ENCODE peak calls at places on chromosomes 6 and 20, in four cellular contexts. I is SK-N-SH; N is stimulated activated CD4-positive, alpha-beta T cell treated with anti-CD3 and anti-CD28 coated beads, Interleukin-1b, Interleukin-23, amount 100 ng/mL, for 24 hours; T is heart right ventricle. Z is an unnamed sample.

GRCh38 chr20:46333136-46333991 is 25.1 kb upstream of the CDH22 start:
- DNase-seq in T (peak), I (peak), N (no peak), Z (no peak)

GRCh38 chr20:1391640-1392442 is 1.0 kb downstream of the FKBP1A start:
- DNase-seq in T (no peak), N (no peak), I (peak), Z (peak)

GRCh38 chr6:166770216-166771116 is 143.4 kb upstream of the RPS6KA2 start:
- DNase-seq in T (no peak), N (no peak), I (peak), Z (peak)

GRCh38 chr6:102619585-102619984 is 1226.1 kb downstream of the GRIK2 start:
- DNase-seq in I (peak), T (no peak), N (no peak), Z (no peak)

GRCh38 chr6:53065266-53066058 is at the start of gene FBXO9:
- DNase-seq in I (peak), T (peak), N (peak), Z (peak)

GRCh38 chr6:17431581-17431980 is 38.2 kb downstream of the CAP2 start:
- DNase-seq in N (no peak), T (no peak), I (no peak), Z (no peak)

GRCh38 chr20:1663917-1664316 is 6.3 kb upstream of the SIRPG start:
- DNase-seq in T (no peak), N (no peak), I (no peak), Z (no peak)

GRCh38 chr6:111113731-111114438 is 26.6 kb downstream of the SLC16A10 start:
- DNase-seq in N (peak), I (peak), T (peak), Z (no peak)

GRCh38 chr6:51019785-51020184 is 201.1 kb downstream of the TFAP2B start:
- DNase-seq in T (no peak), N (no peak), I (no peak), Z (no peak)

GRCh38 chr6:158629376-158630221 is 14.9 kb downstream of the DYNLT1 start:
- DNase-seq in N (no peak), I (no peak), T (no peak), Z (no peak)

GRCh38 chr20:61414455-61414991 is 162.5 kb downstream of the CDH4 start:
- DNase-seq in T (no peak), N (no peak), I (peak), Z (no peak)

GRCh38 chr6:154510144-154510905 is at the start of gene CNKSR3:
- DNase-seq in N (peak), I (peak), T (peak), Z (peak)

GRCh38 chr6:160667854-160668481 is 3.9 kb upstream of the LPA start:
- DNase-seq in T (no peak), I (peak), N (peak), Z (no peak)

GRCh38 chr20:62311832-62312661 is 9.2 kb downstream of the ADRM1 start:
- DNase-seq in T (no peak), I (no peak), N (no peak), Z (no peak)

GRCh38 chr6:25193147-25193864 is 85.9 kb upstream of the CARMIL1 start:
- DNase-seq in T (no peak), N (no peak), I (no peak), Z (peak)

GRCh38 chr6:1461207-1461606 is 71.8 kb downstream of the FOXF2 start:
- DNase-seq in I (no peak), T (no peak), N (no peak), Z (peak)

GRCh38 chr6:14965340-14966102 is 280.3 kb upstream of the JARID2 start:
- DNase-seq in I (no peak), T (no peak), N (no peak), Z (no peak)

GRCh38 chr20:58160451-58161051 is 67.9 kb downstream of the ANKRD60 start:
- DNase-seq in T (no peak), N (no peak), I (no peak), Z (peak)

GRCh38 chr6:34445313-34445860 is 19.5 kb upstream of the RPS10 start:
- DNase-seq in N (no peak), T (no peak), I (no peak), Z (no peak)

GRCh38 chr20:9287826-9288225 is 218.9 kb downstream of the PLCB4 start:
- DNase-seq in I (no peak), T (no peak), N (no peak), Z (no peak)

GRCh38 chr6:120869397-120869796 is 464.9 kb downstream of the TBC1D32 start:
- DNase-seq in N (no peak), T (no peak), I (no peak), Z (no peak)

GRCh38 chr20:64090165-64090564 is 6.0 kb upstream of the LKAAEAR1 start:
- DNase-seq in T (no peak), I (peak), N (no peak), Z (no peak)

GRCh38 chr20:59159822-59160740 is 3.5 kb upstream of the ZNF831 start:
- DNase-seq in N (no peak), I (no peak), T (no peak), Z (no peak)

GRCh38 chr6:24686408-24686807 is 19.5 kb downstream of the ACOT13 start:
- DNase-seq in I (no peak), T (no peak), N (no peak), Z (no peak)

GRCh38 chr20:53755733-53756523 is 162.3 kb upstream of the ZNF217 start:
- DNase-seq in N (no peak), T (no peak), I (no peak), Z (no peak)

GRCh38 chr6:43247115-43247999 is 4.1 kb downstream of the TTBK1 start:
- DNase-seq in I (peak), T (peak), N (peak), Z (no peak)

GRCh38 chr6:7535498-7535897 is 6.0 kb upstream of the DSP start:
- DNase-seq in N (no peak), I (no peak), T (no peak), Z (peak)

GRCh38 chr20:11646359-11646758 is 271.3 kb upstream of the BTBD3 start:
- DNase-seq in T (no peak), N (no peak), I (no peak), Z (no peak)

GRCh38 chr6:42313941-42314570 is 96.4 kb upstream of the MRPS10 start:
- DNase-seq in N (no peak), T (no peak), I (no peak), Z (peak)

Z was measured in SJSA1.